ENCODE peak calls at places on chromosome 13, in nine cellular contexts. One of them, this sample, is unnamed.

GRCh38 chr13:66543780-66544179 is 686.4 kb downstream of the PCDH9 start:
- DNase-seq in bronchial epithelial cell: peak
- DNase-seq in heart left ventricle: no peak
- DNase-seq in GM06990: no peak
- DNase-seq in retinal pigment epithelial cell: no peak
- DNase-seq in testis: no peak
- DNase-seq in cardiac muscle cell: no peak
- DNase-seq in K562: no peak
- DNase-seq in thoracic aorta: no peak
- DNase-seq in this sample: no peak

GRCh38 chr13:64505511-64505910 is 2724.6 kb downstream of the PCDH9 start:
- DNase-seq in K562: no peak
- DNase-seq in GM06990: no peak
- DNase-seq in retinal pigment epithelial cell: no peak
- DNase-seq in thoracic aorta: no peak
- DNase-seq in bronchial epithelial cell: peak
- DNase-seq in testis: no peak
- DNase-seq in heart left ventricle: no peak
- DNase-seq in cardiac muscle cell: peak
- DNase-seq in this sample: peak

GRCh38 chr13:29522044-29522685 is 73.3 kb downstream of the SLC7A1 start:
- DNase-seq in bronchial epithelial cell: no peak
- DNase-seq in thoracic aorta: peak
- DNase-seq in K562: no peak
- DNase-seq in cardiac muscle cell: peak
- DNase-seq in retinal pigment epithelial cell: no peak
- DNase-seq in heart left ventricle: no peak
- DNase-seq in GM06990: no peak
- DNase-seq in testis: no peak
- DNase-seq in this sample: peak

GRCh38 chr13:84844473-84844872 is 954.7 kb downstream of the SLITRK6 start:
- DNase-seq in bronchial epithelial cell: peak
- DNase-seq in cardiac muscle cell: peak
- DNase-seq in K562: no peak
- DNase-seq in retinal pigment epithelial cell: no peak
- DNase-seq in heart left ventricle: no peak
- DNase-seq in testis: no peak
- DNase-seq in GM06990: no peak
- DNase-seq in thoracic aorta: no peak
- DNase-seq in this sample: no peak

GRCh38 chr13:34617684-34618083 is 324.4 kb upstream of the NBEA start:
- DNase-seq in K562: no peak
- DNase-seq in GM06990: no peak
- DNase-seq in retinal pigment epithelial cell: no peak
- DNase-seq in heart left ventricle: no peak
- DNase-seq in testis: no peak
- DNase-seq in cardiac muscle cell: no peak
- DNase-seq in bronchial epithelial cell: no peak
- DNase-seq in thoracic aorta: no peak
- DNase-seq in this sample: no peak

GRCh38 chr13:33322474-33322827 is 36.9 kb upstream of the STARD13 start:
- DNase-seq in thoracic aorta: no peak
- DNase-seq in testis: peak
- DNase-seq in GM06990: no peak
- DNase-seq in retinal pigment epithelial cell: no peak
- DNase-seq in bronchial epithelial cell: no peak
- DNase-seq in cardiac muscle cell: peak
- DNase-seq in heart left ventricle: peak
- DNase-seq in K562: no peak
- DNase-seq in this sample: peak

GRCh38 chr13:83153833-83154232 is 728.4 kb downstream of the SLITRK1 start:
- DNase-seq in GM06990: no peak
- DNase-seq in testis: no peak
- DNase-seq in bronchial epithelial cell: no peak
- DNase-seq in thoracic aorta: no peak
- DNase-seq in cardiac muscle cell: peak
- DNase-seq in retinal pigment epithelial cell: no peak
- DNase-seq in K562: no peak
- DNase-seq in heart left ventricle: no peak
- DNase-seq in this sample: no peak

GRCh38 chr13:29270536-29271045 is 324.9 kb downstream of the SLC7A1 start:
- DNase-seq in testis: no peak
- DNase-seq in thoracic aorta: no peak
- DNase-seq in bronchial epithelial cell: no peak
- DNase-seq in retinal pigment epithelial cell: no peak
- DNase-seq in K562: no peak
- DNase-seq in GM06990: no peak
- DNase-seq in cardiac muscle cell: no peak
- DNase-seq in heart left ventricle: no peak
- DNase-seq in this sample: no peak

GRCh38 chr13:22926176-22927007 is 254.4 kb upstream of the SGCG start:
- DNase-seq in testis: peak
- DNase-seq in GM06990: peak
- DNase-seq in bronchial epithelial cell: peak
- DNase-seq in thoracic aorta: no peak
- DNase-seq in retinal pigment epithelial cell: no peak
- DNase-seq in heart left ventricle: peak
- DNase-seq in cardiac muscle cell: peak
- DNase-seq in K562: peak
- DNase-seq in this sample: peak

GRCh38 chr13:77056382-77056781 is 29.4 kb upstream of the FBXL3 start:
- DNase-seq in thoracic aorta: no peak
- DNase-seq in testis: no peak
- DNase-seq in K562: no peak
- DNase-seq in GM06990: no peak
- DNase-seq in heart left ventricle: no peak
- DNase-seq in retinal pigment epithelial cell: peak
- DNase-seq in cardiac muscle cell: no peak
- DNase-seq in bronchial epithelial cell: no peak
- DNase-seq in this sample: no peak

GRCh38 chr13:113887700-113888201 is 23.9 kb upstream of the GAS6 start:
- DNase-seq in K562: no peak
- DNase-seq in testis: no peak
- DNase-seq in GM06990: no peak
- DNase-seq in retinal pigment epithelial cell: no peak
- DNase-seq in thoracic aorta: no peak
- DNase-seq in bronchial epithelial cell: no peak
- DNase-seq in cardiac muscle cell: peak
- DNase-seq in heart left ventricle: no peak
- DNase-seq in this sample: no peak

GRCh38 chr13:44309771-44310767 is 63.6 kb upstream of the SERP2 start:
- DNase-seq in K562: no peak
- DNase-seq in bronchial epithelial cell: peak
- DNase-seq in cardiac muscle cell: no peak
- DNase-seq in GM06990: no peak
- DNase-seq in retinal pigment epithelial cell: no peak
- DNase-seq in testis: no peak
- DNase-seq in thoracic aorta: no peak
- DNase-seq in heart left ventricle: peak
- DNase-seq in this sample: peak

GRCh38 chr13:103066079-103066880 is at the start of gene SLC10A2:
- DNase-seq in retinal pigment epithelial cell: no peak
- DNase-seq in bronchial epithelial cell: no peak
- DNase-seq in K562: no peak
- DNase-seq in heart left ventricle: no peak
- DNase-seq in testis: no peak
- DNase-seq in GM06990: no peak
- DNase-seq in thoracic aorta: no peak
- DNase-seq in cardiac muscle cell: no peak
- DNase-seq in this sample: no peak

GRCh38 chr13:27182844-27183497 is 11.4 kb upstream of the USP12 start:
- DNase-seq in cardiac muscle cell: peak
- DNase-seq in bronchial epithelial cell: peak
- DNase-seq in thoracic aorta: peak
- DNase-seq in GM06990: no peak
- DNase-seq in retinal pigment epithelial cell: no peak
- DNase-seq in K562: peak
- DNase-seq in heart left ventricle: peak
- DNase-seq in testis: no peak
- DNase-seq in this sample: peak

GRCh38 chr13:32314271-32314967 is 744 bp downstream of the ZAR1L start:
- DNase-seq in K562: no peak
- DNase-seq in thoracic aorta: no peak
- DNase-seq in testis: peak
- DNase-seq in heart left ventricle: peak
- DNase-seq in GM06990: no peak
- DNase-seq in bronchial epithelial cell: no peak
- DNase-seq in cardiac muscle cell: no peak
- DNase-seq in retinal pigment epithelial cell: no peak
- DNase-seq in this sample: no peak

GRCh38 chr13:31044658-31045620 is 112.5 kb downstream of the TEX26 start:
- DNase-seq in bronchial epithelial cell: no peak
- DNase-seq in thoracic aorta: no peak
- DNase-seq in retinal pigment epithelial cell: no peak
- DNase-seq in GM06990: no peak
- DNase-seq in cardiac muscle cell: no peak
- DNase-seq in K562: no peak
- DNase-seq in heart left ventricle: no peak
- DNase-seq in testis: no peak
- DNase-seq in this sample: no peak
- TF ChIP-seq CTCF in bronchial epithelial cell: no peak
- TF ChIP-seq CTCF in thoracic aorta: no peak
- TF ChIP-seq CTCF in retinal pigment epithelial cell: no peak
- TF ChIP-seq CTCF in GM06990: no peak
- TF ChIP-seq CTCF in cardiac muscle cell: no peak
- TF ChIP-seq CTCF in K562: no peak
- TF ChIP-seq CTCF in heart left ventricle: no peak
- TF ChIP-seq CTCF in testis: no peak
- TF ChIP-seq CTCF in this sample: no peak

GRCh38 chr13:110869231-110869804 is 45.6 kb downstream of the ANKRD10 start:
- DNase-seq in testis: peak
- DNase-seq in heart left ventricle: peak
- DNase-seq in K562: peak
- DNase-seq in GM06990: no peak
- DNase-seq in bronchial epithelial cell: no peak
- DNase-seq in retinal pigment epithelial cell: no peak
- DNase-seq in cardiac muscle cell: no peak
- DNase-seq in thoracic aorta: no peak
- DNase-seq in this sample: peak

GRCh38 chr13:110872034-110872767 is 42.7 kb downstream of the ANKRD10 start:
- DNase-seq in testis: no peak
- DNase-seq in GM06990: no peak
- DNase-seq in K562: no peak
- DNase-seq in retinal pigment epithelial cell: no peak
- DNase-seq in thoracic aorta: no peak
- DNase-seq in cardiac muscle cell: no peak
- DNase-seq in bronchial epithelial cell: no peak
- DNase-seq in heart left ventricle: no peak
- DNase-seq in this sample: peak

GRCh38 chr13:110867380-110867779 is 47.5 kb downstream of the ANKRD10 start:
- DNase-seq in K562: no peak
- DNase-seq in retinal pigment epithelial cell: no peak
- DNase-seq in heart left ventricle: no peak
- DNase-seq in testis: no peak
- DNase-seq in bronchial epithelial cell: no peak
- DNase-seq in cardiac muscle cell: no peak
- DNase-seq in GM06990: no peak
- DNase-seq in thoracic aorta: no peak
- DNase-seq in this sample: no peak

GRCh38 chr13:110868631-110869165 is 46.2 kb downstream of the ANKRD10 start:
- DNase-seq in K562: no peak
- DNase-seq in thoracic aorta: no peak
- DNase-seq in GM06990: no peak
- DNase-seq in bronchial epithelial cell: no peak
- DNase-seq in heart left ventricle: no peak
- DNase-seq in cardiac muscle cell: no peak
- DNase-seq in retinal pigment epithelial cell: no peak
- DNase-seq in testis: peak
- DNase-seq in this sample: no peak

GRCh38 chr13:110869805-110870706 is 44.8 kb downstream of the ANKRD10 start:
- DNase-seq in thoracic aorta: peak
- DNase-seq in GM06990: no peak
- DNase-seq in K562: peak
- DNase-seq in testis: peak
- DNase-seq in retinal pigment epithelial cell: peak
- DNase-seq in cardiac muscle cell: peak
- DNase-seq in heart left ventricle: peak
- DNase-seq in bronchial epithelial cell: peak
- DNase-seq in this sample: peak
- H3K4me3 ChIP-seq in thoracic aorta: peak
- H3K4me3 ChIP-seq in GM06990: no peak
- H3K4me3 ChIP-seq in K562: peak
- H3K4me3 ChIP-seq in testis: peak
- H3K4me3 ChIP-seq in retinal pigment epithelial cell: peak
- H3K4me3 ChIP-seq in cardiac muscle cell: no peak
- H3K4me3 ChIP-seq in heart left ventricle: peak
- H3K4me3 ChIP-seq in bronchial epithelial cell: no peak
- H3K4me3 ChIP-seq in this sample: peak

GRCh38 chr13:81872581-81872980 is 1531.7 kb upstream of the SPRY2 start:
- DNase-seq in testis: no peak
- DNase-seq in K562: no peak
- DNase-seq in GM06990: no peak
- DNase-seq in cardiac muscle cell: no peak
- DNase-seq in retinal pigment epithelial cell: no peak
- DNase-seq in thoracic aorta: no peak
- DNase-seq in bronchial epithelial cell: peak
- DNase-seq in heart left ventricle: no peak
- DNase-seq in this sample: no peak
- TF ChIP-seq CTCF in testis: no peak
- TF ChIP-seq CTCF in K562: no peak
- TF ChIP-seq CTCF in GM06990: no peak
- TF ChIP-seq CTCF in cardiac muscle cell: no peak
- TF ChIP-seq CTCF in retinal pigment epithelial cell: peak
- TF ChIP-seq CTCF in thoracic aorta: no peak
- TF ChIP-seq CTCF in bronchial epithelial cell: peak
- TF ChIP-seq CTCF in heart left ventricle: no peak
- TF ChIP-seq CTCF in this sample: no peak

GRCh38 chr13:73065665-73066350 is 7.0 kb downstream of the KLF5 start:
- DNase-seq in retinal pigment epithelial cell: no peak
- DNase-seq in heart left ventricle: no peak
- DNase-seq in K562: no peak
- DNase-seq in cardiac muscle cell: no peak
- DNase-seq in GM06990: no peak
- DNase-seq in thoracic aorta: no peak
- DNase-seq in testis: no peak
- DNase-seq in bronchial epithelial cell: peak
- DNase-seq in this sample: no peak
- H3K4me3 ChIP-seq in retinal pigment epithelial cell: no peak
- H3K4me3 ChIP-seq in heart left ventricle: no peak
- H3K4me3 ChIP-seq in K562: no peak
- H3K4me3 ChIP-seq in cardiac muscle cell: no peak
- H3K4me3 ChIP-seq in GM06990: no peak
- H3K4me3 ChIP-seq in thoracic aorta: no peak
- H3K4me3 ChIP-seq in testis: no peak
- H3K4me3 ChIP-seq in bronchial epithelial cell: peak
- H3K4me3 ChIP-seq in this sample: no peak

GRCh38 chr13:108897955-108898354 is 268.5 kb downstream of the MYO16 start:
- DNase-seq in bronchial epithelial cell: no peak
- DNase-seq in K562: no peak
- DNase-seq in cardiac muscle cell: no peak
- DNase-seq in testis: no peak
- DNase-seq in GM06990: no peak
- DNase-seq in thoracic aorta: no peak
- DNase-seq in heart left ventricle: no peak
- DNase-seq in retinal pigment epithelial cell: no peak
- DNase-seq in this sample: peak

DNA sequence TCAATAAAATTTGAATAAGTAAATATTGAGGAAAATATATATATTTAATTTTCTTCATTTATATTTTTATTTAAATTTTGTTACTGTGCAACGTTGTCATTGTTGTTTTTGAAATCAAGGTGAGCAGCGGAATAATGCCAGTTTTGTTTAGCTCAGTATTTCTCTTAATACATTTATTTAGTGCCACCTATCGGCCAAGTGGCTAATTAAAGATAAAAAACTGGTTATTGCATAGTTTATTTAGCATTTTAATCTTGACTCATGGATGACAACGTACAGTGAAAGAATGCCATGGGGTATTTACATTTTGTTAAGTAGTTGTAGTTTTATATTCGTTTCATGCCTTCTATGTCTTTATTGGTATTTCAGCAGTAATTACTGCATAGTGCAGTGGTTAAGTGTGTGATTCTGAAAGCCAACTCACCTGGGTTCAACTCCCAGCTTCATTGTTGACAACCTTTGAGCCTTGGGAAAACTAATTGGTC is 265.9 kb downstream of the MYO16 start:
- DNase-seq in testis: no peak
- DNase-seq in heart left ventricle: no peak
- DNase-seq in bronchial epithelial cell: peak
- DNase-seq in K562: no peak
- DNase-seq in retinal pigment epithelial cell: no peak
- DNase-seq in thoracic aorta: no peak
- DNase-seq in GM06990: no peak
- DNase-seq in cardiac muscle cell: peak
- DNase-seq in this sample: peak
- TF ChIP-seq CTCF in testis: no peak
- TF ChIP-seq CTCF in heart left ventricle: peak
- TF ChIP-seq CTCF in bronchial epithelial cell: peak
- TF ChIP-seq CTCF in K562: peak
- TF ChIP-seq CTCF in retinal pigment epithelial cell: peak
- TF ChIP-seq CTCF in thoracic aorta: peak
- TF ChIP-seq CTCF in GM06990: peak
- TF ChIP-seq CTCF in cardiac muscle cell: peak
- TF ChIP-seq CTCF in this sample: peak